ENCODE peak calls at places on chromosome 1, in seven cellular contexts. J is tibial nerve, B is GM12892, T is A549, K is H1, O is adrenal gland, V is H54. Y is an unnamed sample.
A peak's percentile ranks its signal among the peaks of the same experiment; 100 is the strongest.

GRCh38 chr1:156675715-156676311 is 1.4 kb downstream of the NES start:
- DNase-seq in T (no peak), B (no peak), O (no peak), J (no peak), V (no peak), K (peak; percentile 58), Y (peak; percentile 39)

GRCh38 chr1:147753084-147753483 is 7.3 kb downstream of the GJA5 start:
- DNase-seq in O (no peak), B (no peak), T (no peak), V (no peak), J (no peak), K (peak; percentile 36), Y (no peak)

GRCh38 chr1:79633456-79633855 is 626.9 kb upstream of the ADGRL4 start:
- DNase-seq in J (no peak), B (no peak), T (no peak), V (peak; percentile 1), K (no peak), O (no peak), Y (peak; percentile 83)

GRCh38 chr1:88117597-88117996 is 566.5 kb upstream of the PKN2 start:
- DNase-seq in J (no peak), O (no peak), K (no peak), V (no peak), T (no peak), B (no peak), Y (no peak)

GRCh38 chr1:174433451-174433850 is 14.3 kb upstream of the GPR52 start:
- DNase-seq in K (no peak), J (no peak), O (no peak), T (no peak), B (no peak), V (peak; percentile 6), Y (peak; percentile 89)

GRCh38 chr1:205580140-205580922 is 51.5 kb downstream of the ELK4 start:
- DNase-seq in J (no peak), T (no peak), V (no peak), O (no peak), K (no peak), B (no peak), Y (no peak)

GRCh38 chr1:63073530-63074306 is 248.6 kb upstream of the FOXD3 start:
- DNase-seq in J (no peak), O (no peak), V (no peak), T (no peak), B (no peak), K (peak; percentile 60), Y (no peak)

GRCh38 chr1:172109357-172109756 is 268.1 kb downstream of the DNM3 start:
- DNase-seq in B (no peak), T (no peak), K (no peak), J (no peak), V (no peak), O (peak; percentile 55), Y (peak; percentile 22)

GRCh38 chr1:31576201-31576669 is at the start of gene TINAGL1:
- DNase-seq in T (no peak), V (no peak), O (peak; percentile 59), B (no peak), J (no peak), K (peak; percentile 83), Y (no peak)

GRCh38 chr1:200039849-200040479 is 12.5 kb downstream of the NR5A2 start:
- DNase-seq in K (peak; percentile 52), V (no peak), B (no peak), O (no peak), J (no peak), T (no peak), Y (no peak)

GRCh38 chr1:248155927-248156326 is 11.0 kb downstream of the OR2M5 start:
- DNase-seq in K (no peak), V (no peak), B (no peak), J (no peak), O (no peak), T (no peak), Y (no peak)

GRCh38 chr1:62358974-62359373 is 39.7 kb upstream of the KANK4 start:
- DNase-seq in J (no peak), V (no peak), T (no peak), K (no peak), B (no peak), O (no peak), Y (no peak)

GRCh38 chr1:17401841-17402240 is 29.8 kb downstream of the PADI6 start:
- DNase-seq in O (no peak), B (no peak), T (no peak), J (no peak), V (no peak), K (no peak), Y (no peak)

GRCh38 chr1:224700915-224701531 is 84.9 kb downstream of the CNIH3 start:
- DNase-seq in K (peak; percentile 66), T (peak; percentile 24), B (peak; percentile 25), O (no peak), J (no peak), V (no peak), Y (peak; percentile 7)

GRCh38 chr1:192475970-192476369 is 99.6 kb upstream of the RGS1 start:
- DNase-seq in B (no peak), J (no peak), T (no peak), V (no peak), K (no peak), O (no peak), Y (no peak)

GRCh38 chr1:246695136-246695535 is 29.1 kb upstream of the SCCPDH start:
- DNase-seq in J (no peak), V (no peak), T (no peak), O (peak; percentile 74), K (no peak), B (no peak), Y (peak; percentile 41)

GRCh38 chr1:246687002-246687401 is 37.2 kb upstream of the SCCPDH start:
- DNase-seq in T (no peak), K (peak; percentile 65), J (no peak), B (no peak), V (no peak), O (no peak), Y (no peak)

GRCh38 chr1:246691622-246692495 is 32.4 kb upstream of the SCCPDH start:
- DNase-seq in B (no peak), V (no peak), T (no peak), O (no peak), K (no peak), J (no peak), Y (no peak)

GRCh38 chr1:246690100-246690499 is 34.1 kb upstream of the SCCPDH start:
- DNase-seq in K (no peak), V (no peak), O (no peak), J (no peak), T (no peak), B (no peak), Y (no peak)

DNA sequence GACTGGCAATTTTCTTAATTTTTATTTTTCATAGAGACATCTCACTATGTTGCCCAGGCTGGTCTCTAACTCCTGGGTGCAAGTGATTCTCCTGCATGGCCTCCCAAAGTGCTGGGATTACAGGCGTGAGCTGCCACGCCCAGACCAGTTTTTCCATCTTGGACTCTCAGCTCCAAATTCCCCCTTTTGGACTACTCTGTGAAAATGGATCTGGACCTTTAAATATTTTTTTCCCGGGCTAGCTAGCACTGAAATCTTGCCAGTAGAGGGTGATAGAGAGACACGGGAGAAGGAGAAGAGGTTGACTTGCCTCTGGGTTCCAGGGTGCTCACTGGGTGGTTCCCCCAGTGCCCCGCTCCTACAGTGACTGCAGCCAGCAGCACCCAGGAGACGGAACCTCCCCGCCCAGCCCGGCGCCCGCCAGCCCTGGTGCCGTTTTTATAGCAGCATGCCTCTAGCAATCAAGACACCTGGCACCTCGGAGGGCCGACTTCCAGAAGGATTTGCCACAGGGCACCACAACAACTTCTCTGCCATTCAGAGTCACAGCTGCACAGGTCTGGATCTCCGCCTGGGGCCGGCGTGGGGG is 34.7 kb upstream of the SCCPDH start:
- DNase-seq in V (peak; percentile 88), K (peak; percentile 74), O (peak; percentile 78), B (peak; percentile 91), J (no peak), T (peak; percentile 74), Y (peak; percentile 66)
- TF ChIP-seq POLR2A in V (no peak), K (no peak), O (no peak), B (no peak), J (no peak), T (no peak), Y (no peak)

DNA sequence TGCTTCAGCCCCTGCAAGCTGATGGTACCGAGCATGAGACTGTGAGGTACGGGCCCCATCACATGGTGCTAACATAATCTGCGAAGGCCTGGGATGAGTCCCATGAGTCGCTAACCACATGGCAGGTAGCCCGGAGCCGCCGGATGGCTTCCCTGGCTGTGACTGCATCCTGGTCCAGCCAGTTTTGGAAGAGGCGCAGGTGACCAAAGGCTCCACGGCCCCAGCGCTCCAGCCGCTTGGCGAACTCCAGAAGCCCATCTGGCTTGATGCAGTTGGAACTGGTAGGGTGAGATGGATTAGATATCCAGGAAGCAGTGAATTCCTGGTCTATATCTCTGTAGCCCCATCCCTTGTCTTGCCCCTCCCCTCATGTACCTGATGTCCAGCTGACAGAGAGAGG is 24.6 kb downstream of the LRRC41 start:
- DNase-seq in J (no peak), B (no peak), O (no peak), T (no peak), K (no peak), V (no peak), Y (peak; percentile 35)
- TF ChIP-seq POLR2A in J (no peak), B (no peak), O (no peak), T (no peak), K (peak; percentile 55), V (no peak), Y (no peak)

GRCh38 chr1:185388815-185389214 is 71.8 kb upstream of the IVNS1ABP start:
- DNase-seq in V (no peak), B (no peak), O (no peak), T (no peak), J (no peak), K (no peak), Y (no peak)
- TF ChIP-seq POLR2A in V (no peak), B (no peak), O (no peak), T (no peak), J (no peak), K (no peak), Y (no peak)

GRCh38 chr1:67429528-67430357 is 459 bp downstream of the SERBP1 start:
- DNase-seq in V (no peak), O (peak; percentile 65), T (peak; percentile 14), J (no peak), B (peak; percentile 10), K (no peak), Y (no peak)

GRCh38 chr1:67427947-67428346 is 2.3 kb downstream of the SERBP1 start:
- DNase-seq in J (no peak), O (no peak), T (no peak), K (no peak), V (no peak), B (no peak), Y (no peak)

GRCh38 chr1:67431156-67431765 is 1.1 kb upstream of the SERBP1 start:
- DNase-seq in K (no peak), B (no peak), V (no peak), T (no peak), O (no peak), J (no peak), Y (no peak)

GRCh38 chr1:67430358-67431155 is at the start of gene SERBP1:
- DNase-seq in B (peak; percentile 82), T (peak; percentile 97), V (peak; percentile 74), J (peak; percentile 91), O (peak; percentile 98), K (peak; percentile 92), Y (peak; percentile 96)

DNA sequence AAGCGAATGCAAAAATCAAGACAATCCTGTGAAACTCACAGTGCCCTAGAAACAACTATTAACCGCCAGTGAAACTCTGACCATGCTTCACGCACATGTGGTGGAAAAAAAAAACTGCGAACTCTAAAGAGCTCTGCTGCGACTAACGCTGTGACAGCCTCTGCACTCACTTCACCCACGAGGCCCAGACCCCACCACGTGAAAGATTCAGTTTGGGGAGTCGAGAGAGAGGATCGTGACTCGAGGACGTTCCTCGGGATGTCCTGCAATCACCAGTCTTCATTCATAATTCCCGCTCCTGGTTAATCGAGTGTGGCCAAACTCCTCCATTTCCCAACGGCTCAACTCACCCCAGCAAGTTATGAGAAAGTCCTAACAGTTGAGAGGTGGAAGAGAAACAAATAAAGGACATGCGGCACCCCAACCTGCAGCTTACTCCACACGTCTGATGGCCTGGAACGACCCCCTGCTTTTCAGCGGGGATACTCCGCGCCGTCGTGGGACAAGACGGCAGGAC is 1.1 kb downstream of the SERBP1 start:
- DNase-seq in K (no peak), B (peak; percentile 8), O (no peak), V (no peak), T (no peak), J (no peak), Y (no peak)
- TF ChIP-seq POLR2A in K (no peak), B (no peak), O (no peak), V (no peak), T (no peak), J (no peak), Y (no peak)

Y was measured in IMR-90.